ENCODE peak calls at places on chromosomes 12 and 14, in ten cellular contexts. A is AG08395; J is Calu3; H is cardiac fibroblast; T is A172; R is OCI-LY7; U is naive B cell; G is activated naive CD4-positive, alpha-beta T cell treated with anti-CD3 and anti-CD28 coated beads for 36 hours; W is NCI-H1092; O is A549. X is an unnamed sample.

GRCh38 chr12:26524862-26525465 is 308.0 kb downstream of the ITPR2 start:
- DNase-seq in A (no peak), J (peak), H (peak), T (peak), R (peak), U (peak), G (peak), W (no peak), O (peak), X (no peak)

GRCh38 chr14:64119535-64119934 is 174.6 kb downstream of the ESR2 start:
- DNase-seq in A (no peak), J (no peak), H (no peak), T (no peak), R (no peak), U (no peak), G (peak), W (no peak), O (no peak), X (no peak)

GRCh38 chr14:103340480-103341212 is 6.6 kb downstream of the EIF5 start:
- DNase-seq in A (no peak), J (no peak), H (no peak), T (no peak), R (no peak), U (no peak), G (no peak), W (no peak), O (no peak), X (no peak)

GRCh38 chr12:61739925-61740324 is 520.3 kb upstream of the USP15 start:
- DNase-seq in A (no peak), J (no peak), H (no peak), T (no peak), R (no peak), U (no peak), G (no peak), W (no peak), O (no peak), X (no peak)

GRCh38 chr12:94172031-94172430 is 23.7 kb downstream of the PLXNC1 start:
- DNase-seq in A (no peak), J (no peak), H (peak), T (no peak), R (no peak), U (no peak), G (peak), W (no peak), O (no peak), X (no peak)

GRCh38 chr12:93509506-93509905 is 42.2 kb downstream of the MRPL42 start:
- DNase-seq in A (no peak), J (no peak), H (no peak), T (no peak), R (no peak), U (no peak), G (no peak), W (no peak), O (no peak), X (no peak)

GRCh38 chr14:98946995-98947394 is 325.0 kb downstream of the BCL11B start:
- DNase-seq in A (peak), J (no peak), H (no peak), T (no peak), R (no peak), U (no peak), G (no peak), W (no peak), O (no peak), X (no peak)

GRCh38 chr12:108390495-108391203 is 51.5 kb upstream of the CMKLR1 start:
- DNase-seq in A (no peak), J (no peak), H (no peak), T (no peak), R (no peak), U (no peak), G (no peak), W (no peak), O (no peak), X (no peak)

GRCh38 chr12:106766393-106766826 is 8.1 kb upstream of the RIC8B start:
- DNase-seq in A (no peak), J (peak), H (peak), T (no peak), R (no peak), U (no peak), G (no peak), W (no peak), O (no peak), X (no peak)

GRCh38 chr12:13101854-13102375 is 1.6 kb downstream of the GSG1 start:
- DNase-seq in A (peak), J (peak), H (peak), T (peak), R (peak), U (peak), G (peak), W (no peak), O (peak), X (no peak)

GRCh38 chr12:109863961-109864712 is 16.2 kb downstream of the GLTP start:
- DNase-seq in A (peak), J (no peak), H (peak), T (no peak), R (no peak), U (no peak), G (no peak), W (no peak), O (peak), X (peak)

GRCh38 chr14:39488600-39488999 is 56.4 kb upstream of the FBXO33 start:
- DNase-seq in A (no peak), J (no peak), H (peak), T (no peak), R (no peak), U (no peak), G (no peak), W (no peak), O (no peak), X (peak)

GRCh38 chr14:66140213-66140918 is 345.8 kb upstream of the CCDC196 start:
- DNase-seq in A (no peak), J (no peak), H (no peak), T (no peak), R (peak), U (peak), G (no peak), W (no peak), O (no peak), X (no peak)

GRCh38 chr14:93936245-93936644 is 9.1 kb downstream of the FAM181A start:
- DNase-seq in A (no peak), J (peak), H (no peak), T (no peak), R (peak), U (no peak), G (peak), W (no peak), O (peak), X (no peak)